ENCODE peak calls at places on chromosome 1, in ten cellular contexts. M is cardiac muscle cell, Y is NB4, W is right atrium auricular region, P is brain microvascular endothelial cell, L is epithelial cell of esophagus, Z is neural progenitor cell, F is skeletal muscle cell, R is ovary, H is aorta. A is an unnamed sample.

GRCh38 chr1:50378757-50379156 is 44.5 kb downstream of the DMRTA2 start:
- DNase-seq in M (no peak), Y (peak), W (no peak), P (no peak), L (no peak), Z (no peak), F (no peak), R (no peak), H (no peak), A (no peak)

GRCh38 chr1:54937469-54937868 is 43.0 kb upstream of the TMEM61 start:
- DNase-seq in M (no peak), Y (no peak), W (no peak), P (no peak), L (peak), Z (peak), F (no peak), R (no peak), H (no peak), A (no peak)

GRCh38 chr1:6208723-6209660 is 3.1 kb downstream of the RNF207 start:
- DNase-seq in M (peak), Y (peak), W (no peak), P (no peak), L (peak), Z (peak), F (no peak), R (peak), H (no peak), A (peak)

GRCh38 chr1:147478556-147478955 is 62.7 kb upstream of the BCL9 start:
- DNase-seq in M (no peak), Y (no peak), W (no peak), P (no peak), L (peak), Z (no peak), F (no peak), R (no peak), H (no peak), A (no peak)

GRCh38 chr1:26177182-26177684 is at the start of gene CNKSR1:
- DNase-seq in M (peak), Y (no peak), W (no peak), P (no peak), L (peak), Z (peak), F (no peak), R (no peak), H (no peak), A (no peak)

GRCh38 chr1:8539683-8540082 is 221.8 kb downstream of the SLC45A1 start:
- DNase-seq in M (no peak), Y (peak), W (no peak), P (no peak), L (no peak), Z (no peak), F (no peak), R (no peak), H (no peak), A (no peak)

GRCh38 chr1:2455757-2456156 is 20.3 kb upstream of the PLCH2 start:
- DNase-seq in M (no peak), Y (peak), W (no peak), P (peak), L (no peak), Z (no peak), F (no peak), R (no peak), H (no peak), A (no peak)

GRCh38 chr1:169509354-169509753 is 23.6 kb upstream of the SLC19A2 start:
- DNase-seq in M (no peak), Y (no peak), W (no peak), P (no peak), L (no peak), Z (no peak), F (no peak), R (no peak), H (no peak), A (no peak)

GRCh38 chr1:25126568-25126967 is 105.7 kb downstream of the SYF2 start:
- DNase-seq in M (no peak), Y (peak), W (no peak), P (peak), L (no peak), Z (no peak), F (no peak), R (no peak), H (peak), A (no peak)

GRCh38 chr1:206955476-206956312 is 9.4 kb upstream of the PIGR start:
- DNase-seq in M (peak), Y (no peak), W (no peak), P (no peak), L (no peak), Z (no peak), F (peak), R (no peak), H (no peak), A (no peak)

GRCh38 chr1:2412773-2413494 is 570 bp upstream of the PEX10 start:
- DNase-seq in M (no peak), Y (peak), W (no peak), P (no peak), L (peak), Z (peak), F (no peak), R (no peak), H (no peak), A (peak)

GRCh38 chr1:109391161-109391556 is 6.6 kb downstream of the SORT1 start:
- DNase-seq in M (no peak), Y (no peak), W (no peak), P (no peak), L (no peak), Z (no peak), F (no peak), R (no peak), H (no peak), A (no peak)

GRCh38 chr1:94578856-94579255 is 37.3 kb upstream of the F3 start:
- DNase-seq in M (no peak), Y (no peak), W (no peak), P (peak), L (peak), Z (no peak), F (no peak), R (no peak), H (no peak), A (no peak)

GRCh38 chr1:158246650-158247049 is 7.6 kb upstream of the CD1A start:
- DNase-seq in M (no peak), Y (peak), W (no peak), P (no peak), L (peak), Z (no peak), F (no peak), R (no peak), H (no peak), A (no peak)

GRCh38 chr1:196660912-196661311 is 9.1 kb downstream of the CFH start:
- DNase-seq in M (peak), Y (peak), W (no peak), P (no peak), L (peak), Z (peak), F (no peak), R (no peak), H (no peak), A (peak)
- H3K4me3 ChIP-seq in M (no peak), Y (no peak), W (no peak), P (peak), L (peak), Z (no peak), F (peak), R (no peak), H (no peak), A (no peak)

DNA sequence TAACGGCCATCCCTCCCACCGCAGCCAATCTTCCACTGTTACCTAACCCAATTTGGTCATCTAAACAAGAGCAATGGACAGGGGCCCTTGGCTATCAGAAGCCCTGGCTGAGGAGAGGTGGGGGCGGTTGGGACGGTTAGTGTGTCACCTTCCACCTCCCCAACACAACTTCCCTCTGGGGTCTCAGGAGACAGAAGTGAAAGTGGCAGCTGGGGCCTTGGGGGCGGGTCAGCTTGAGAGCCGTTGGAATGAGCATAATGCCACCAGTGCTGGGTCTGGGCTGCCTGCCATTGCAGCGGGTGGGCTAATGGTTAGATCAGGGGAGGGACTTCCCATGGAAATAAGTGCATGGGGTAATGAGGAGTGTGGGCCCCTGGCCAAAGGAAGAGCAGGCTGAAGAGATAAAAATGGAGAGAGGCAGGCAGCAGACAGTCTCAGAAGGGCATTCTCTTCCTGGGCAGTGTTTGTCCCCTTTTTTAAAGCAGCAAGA is 7.9 kb downstream of the MEF2D start:
- DNase-seq in M (no peak), Y (peak), W (no peak), P (no peak), L (no peak), Z (no peak), F (no peak), R (peak), H (no peak), A (no peak)
- H3K4me3 ChIP-seq in M (no peak), Y (peak), W (peak), P (no peak), L (no peak), Z (no peak), F (no peak), R (no peak), H (no peak), A (no peak)

DNA sequence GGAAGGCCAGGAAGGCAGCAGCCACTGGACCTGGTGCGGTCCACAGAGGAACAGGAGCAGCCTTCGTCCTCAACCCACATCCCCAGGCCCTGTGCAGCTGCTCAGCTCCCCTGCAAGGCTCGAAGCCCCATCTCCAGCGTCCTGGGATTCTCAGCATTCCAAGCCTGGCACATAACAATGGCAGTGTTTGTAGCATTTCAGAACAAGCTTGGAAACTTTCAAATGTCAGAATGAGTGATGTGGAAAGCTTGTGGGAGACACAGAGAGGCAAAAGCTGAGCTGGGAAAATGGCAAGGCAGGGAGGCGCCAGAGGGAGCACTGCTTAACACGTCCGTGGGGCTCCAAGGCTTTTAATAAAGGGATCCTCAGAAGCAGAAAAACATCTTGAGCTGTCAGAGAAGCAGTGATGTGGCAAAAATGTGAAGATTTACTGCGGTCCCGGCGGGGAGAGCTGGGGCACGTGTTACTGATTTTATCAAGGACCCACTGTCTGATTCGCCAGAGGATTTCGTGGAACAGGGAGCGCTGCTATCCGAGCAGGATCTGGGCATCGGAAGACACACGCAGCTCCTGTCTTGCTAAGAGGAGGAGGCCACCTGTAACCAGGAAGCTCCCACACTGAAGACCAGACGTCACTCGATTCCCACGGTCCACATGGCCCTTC is 38.1 kb downstream of the TOMM20 start:
- DNase-seq in M (peak), Y (no peak), W (no peak), P (no peak), L (no peak), Z (peak), F (no peak), R (no peak), H (no peak), A (peak)
- H3K4me3 ChIP-seq in M (no peak), Y (no peak), W (no peak), P (no peak), L (no peak), Z (no peak), F (no peak), R (no peak), H (no peak), A (no peak)

GRCh38 chr1:90725961-90726715 is 9.0 kb upstream of the BARHL2 start:
- DNase-seq in M (no peak), Y (no peak), W (no peak), P (no peak), L (peak), Z (peak), F (no peak), R (no peak), H (no peak), A (no peak)
- H3K4me3 ChIP-seq in M (peak), Y (no peak), W (peak), P (no peak), L (no peak), Z (peak), F (peak), R (no peak), H (peak), A (no peak)

GRCh38 chr1:68131261-68131660 is 80.8 kb upstream of the DIRAS3 start:
- DNase-seq in M (no peak), Y (no peak), W (no peak), P (no peak), L (no peak), Z (no peak), F (no peak), R (no peak), H (no peak), A (no peak)

GRCh38 chr1:68128820-68129219 is 78.4 kb upstream of the DIRAS3 start:
- DNase-seq in M (peak), Y (no peak), W (no peak), P (no peak), L (no peak), Z (no peak), F (no peak), R (no peak), H (no peak), A (no peak)

GRCh38 chr1:68132426-68133130 is 82.2 kb upstream of the DIRAS3 start:
- DNase-seq in M (no peak), Y (no peak), W (no peak), P (no peak), L (peak), Z (no peak), F (no peak), R (no peak), H (no peak), A (no peak)

GRCh38 chr1:68128157-68128556 is 77.7 kb upstream of the DIRAS3 start:
- DNase-seq in M (no peak), Y (no peak), W (no peak), P (peak), L (no peak), Z (no peak), F (no peak), R (no peak), H (no peak), A (peak)
- H3K4me3 ChIP-seq in M (no peak), Y (no peak), W (no peak), P (no peak), L (no peak), Z (no peak), F (no peak), R (no peak), H (no peak), A (no peak)

GRCh38 chr1:4615501-4615900 is 38.9 kb upstream of the AJAP1 start:
- DNase-seq in M (no peak), Y (no peak), W (no peak), P (no peak), L (no peak), Z (no peak), F (no peak), R (no peak), H (peak), A (no peak)

GRCh38 chr1:4615138-4615470 is 39.3 kb upstream of the AJAP1 start:
- DNase-seq in M (no peak), Y (no peak), W (no peak), P (no peak), L (no peak), Z (no peak), F (no peak), R (no peak), H (peak), A (no peak)

GRCh38 chr1:4612991-4613390 is 41.4 kb upstream of the AJAP1 start:
- DNase-seq in M (no peak), Y (no peak), W (no peak), P (no peak), L (no peak), Z (no peak), F (no peak), R (no peak), H (peak), A (no peak)

GRCh38 chr1:4613606-4614370 is 40.6 kb upstream of the AJAP1 start:
- DNase-seq in M (no peak), Y (no peak), W (no peak), P (no peak), L (no peak), Z (no peak), F (no peak), R (no peak), H (peak), A (no peak)

DNA sequence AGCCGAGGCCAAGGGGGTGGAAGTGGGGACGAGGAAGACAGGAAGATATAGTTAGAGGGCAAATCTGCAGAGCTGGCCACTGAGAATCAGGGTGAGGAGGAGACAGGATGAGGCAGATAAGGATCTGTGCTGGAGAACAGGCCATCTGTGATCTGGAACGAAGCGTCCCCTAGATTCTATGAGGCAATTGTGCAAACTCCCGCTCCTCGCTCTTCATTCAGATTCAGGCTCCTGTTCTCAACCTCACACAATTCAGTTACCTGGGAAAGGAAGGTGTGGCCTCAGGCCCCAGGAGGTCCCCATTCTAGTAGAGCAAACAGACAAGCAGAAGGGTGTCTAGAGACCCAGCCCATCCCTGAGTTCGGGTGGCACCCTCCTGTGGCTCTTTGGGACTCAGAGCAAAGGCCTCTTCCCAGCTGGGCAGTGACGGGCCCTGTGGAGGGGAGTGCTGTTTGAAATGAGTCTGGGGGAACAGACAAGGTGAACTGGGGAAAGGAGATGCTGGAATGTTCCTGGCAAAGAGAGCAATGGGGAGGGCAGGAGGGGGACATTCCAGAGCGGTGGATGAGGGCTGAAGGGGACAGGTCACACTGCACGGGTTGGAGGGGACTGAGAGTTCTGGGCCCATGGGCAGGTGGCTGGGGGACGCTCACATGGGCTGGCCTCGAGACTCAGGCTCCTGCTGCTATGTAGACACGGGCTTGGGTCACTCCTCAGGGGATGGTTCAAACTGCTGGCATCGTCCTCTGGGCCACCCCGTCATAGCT is 39.9 kb upstream of the AJAP1 start:
- DNase-seq in M (no peak), Y (no peak), W (no peak), P (no peak), L (no peak), Z (no peak), F (no peak), R (no peak), H (peak), A (no peak)
- H3K4me3 ChIP-seq in M (no peak), Y (no peak), W (no peak), P (no peak), L (no peak), Z (no peak), F (no peak), R (no peak), H (no peak), A (no peak)

GRCh38 chr1:178055779-178056471 is 38.0 kb upstream of the RASAL2 start:
- DNase-seq in M (no peak), Y (peak), W (no peak), P (peak), L (peak), Z (peak), F (no peak), R (no peak), H (no peak), A (no peak)
- H3K4me3 ChIP-seq in M (no peak), Y (no peak), W (no peak), P (no peak), L (no peak), Z (no peak), F (no peak), R (no peak), H (no peak), A (no peak)

GRCh38 chr1:10834770-10835412 is 38.4 kb upstream of the CASZ1 start:
- DNase-seq in M (no peak), Y (no peak), W (no peak), P (no peak), L (no peak), Z (no peak), F (no peak), R (no peak), H (no peak), A (no peak)

GRCh38 chr1:10838541-10838940 is 42.1 kb upstream of the CASZ1 start:
- DNase-seq in M (no peak), Y (no peak), W (no peak), P (no peak), L (no peak), Z (no peak), F (no peak), R (no peak), H (no peak), A (no peak)

GRCh38 chr1:10833630-10834557 is 37.4 kb upstream of the CASZ1 start:
- DNase-seq in M (no peak), Y (peak), W (no peak), P (no peak), L (no peak), Z (no peak), F (no peak), R (no peak), H (no peak), A (no peak)

GRCh38 chr1:10836726-10837125 is 40.3 kb upstream of the CASZ1 start:
- DNase-seq in M (no peak), Y (no peak), W (no peak), P (no peak), L (no peak), Z (no peak), F (no peak), R (no peak), H (no peak), A (no peak)

DNA sequence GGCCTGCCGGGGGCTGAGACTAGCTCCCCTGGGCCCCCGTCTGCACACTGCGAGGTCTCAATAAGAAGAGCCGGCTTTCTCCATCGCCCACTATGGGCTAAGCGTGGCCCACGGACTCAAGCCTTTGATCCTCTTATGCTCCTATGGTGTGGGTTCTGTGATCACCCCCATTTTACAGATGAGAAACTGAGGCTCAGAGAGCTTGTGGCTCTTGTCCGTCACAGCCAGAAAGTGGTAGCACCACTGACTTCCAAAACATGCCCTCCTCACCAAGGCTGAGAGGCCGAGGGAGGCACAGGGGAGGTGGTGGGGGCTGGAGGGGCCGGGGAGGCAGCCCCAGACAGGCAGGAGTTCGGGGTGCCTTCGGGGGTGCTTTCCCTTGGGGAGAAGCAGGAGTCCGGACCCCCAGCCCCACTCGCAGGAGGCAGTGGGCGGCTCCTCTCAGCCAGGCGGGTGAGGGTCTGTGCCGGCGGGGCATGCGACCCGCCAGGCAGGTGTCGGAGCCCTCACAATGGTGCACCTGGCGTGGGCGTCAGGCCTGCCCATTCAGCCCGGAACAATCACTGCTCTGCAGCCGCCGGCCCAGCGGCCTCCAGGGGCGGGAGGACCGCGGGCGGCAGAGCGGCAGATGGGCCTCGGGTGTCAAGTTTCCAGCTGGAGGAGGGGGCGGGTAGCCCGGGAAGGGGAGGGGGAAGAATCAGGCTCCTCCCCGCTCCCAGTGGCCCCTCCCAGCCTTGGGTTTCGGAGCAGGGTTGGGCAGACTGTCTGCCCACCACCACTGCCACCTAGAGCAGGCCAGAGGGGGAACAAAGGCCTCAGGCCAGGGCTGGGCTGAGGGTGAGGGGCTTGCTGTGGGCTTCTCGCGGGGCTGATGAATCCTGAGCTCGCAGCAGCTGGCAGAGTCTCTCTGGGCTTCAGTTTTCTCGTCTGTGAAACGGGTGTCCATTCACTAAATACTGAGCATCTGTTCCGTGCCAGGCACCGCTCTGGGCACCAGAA is 39.3 kb upstream of the CASZ1 start:
- DNase-seq in M (peak), Y (peak), W (no peak), P (peak), L (peak), Z (peak), F (no peak), R (peak), H (no peak), A (peak)
- H3K4me3 ChIP-seq in M (no peak), Y (no peak), W (no peak), P (no peak), L (no peak), Z (peak), F (no peak), R (no peak), H (no peak), A (no peak)